ENCODE peak calls at places on chromosomes 1 and 21, in four cellular contexts. C is nephron progenitor cell, M is transverse colon, A is occipital lobe. Y is an unnamed sample.

GRCh38 chr1:80520949-80521348 is 1279.8 kb upstream of the ADGRL2 start:
- DNase-seq in A (no peak), M (no peak), C (no peak), Y (no peak)

GRCh38 chr1:225828706-225829344 is 18.9 kb downstream of the EPHX1 start:
- DNase-seq in C (no peak), A (no peak), M (no peak), Y (no peak)

GRCh38 chr1:60987904-60988303 is 94.5 kb upstream of the NFIA start:
- DNase-seq in A (no peak), C (no peak), M (no peak), Y (no peak)

GRCh38 chr1:23187637-23188036 is 19.0 kb upstream of the LUZP1 start:
- DNase-seq in A (no peak), M (peak), C (no peak), Y (no peak)

GRCh38 chr1:109903371-109903930 is 7.2 kb upstream of the CSF1 start:
- DNase-seq in A (no peak), M (no peak), C (no peak), Y (no peak)

GRCh38 chr1:11158720-11159321 is 30.3 kb upstream of the ANGPTL7 start:
- DNase-seq in C (no peak), A (no peak), M (no peak), Y (no peak)

GRCh38 chr21:31967334-31967733 is 94.5 kb downstream of the HUNK start:
- DNase-seq in M (no peak), A (no peak), C (no peak), Y (no peak)

GRCh38 chr1:27166351-27166802 is 11.5 kb upstream of the SLC9A1 start:
- DNase-seq in C (no peak), M (no peak), A (no peak), Y (no peak)

GRCh38 chr1:109137959-109138757 is 24.2 kb downstream of the ELAPOR1 start:
- DNase-seq in A (no peak), M (peak), C (no peak), Y (no peak)

GRCh38 chr1:172163479-172164215 is 256.8 kb upstream of the C1orf105 start:
- DNase-seq in C (no peak), A (no peak), M (no peak), Y (no peak)

GRCh38 chr1:72397786-72398185 is 115.4 kb upstream of the NEGR1 start:
- DNase-seq in M (no peak), A (no peak), C (no peak), Y (no peak)

GRCh38 chr1:169108897-169109560 is 2.5 kb downstream of the ATP1B1 start:
- DNase-seq in C (no peak), A (no peak), M (peak), Y (no peak)

GRCh38 chr1:145901312-145902021 is 8.4 kb downstream of the ITGA10 start:
- DNase-seq in A (no peak), C (no peak), M (no peak), Y (no peak)

GRCh38 chr21:31110430-31110829 is 72.2 kb upstream of the KRTAP19-8 start:
- DNase-seq in M (no peak), A (no peak), C (no peak), Y (no peak)

GRCh38 chr1:226778657-226779058 is 39.6 kb upstream of the ITPKB start:
- DNase-seq in C (no peak), A (no peak), M (peak), Y (no peak)

GRCh38 chr1:234845097-234845660 is 235.2 kb upstream of the IRF2BP2 start:
- DNase-seq in C (no peak), A (no peak), M (no peak), Y (no peak)

GRCh38 chr21:25107708-25108107 is 499.6 kb downstream of the MRPL39 start:
- DNase-seq in C (no peak), A (no peak), M (no peak), Y (no peak)

GRCh38 chr1:235633220-235633540 is 16.4 kb downstream of the GNG4 start:
- DNase-seq in A (no peak), C (no peak), M (no peak), Y (no peak)

GRCh38 chr1:204409111-204409510 is 2.5 kb downstream of the PPP1R15B start:
- DNase-seq in C (no peak), A (no peak), M (no peak), Y (no peak)

GRCh38 chr1:71245246-71245645 is 164.4 kb upstream of the ZRANB2 start:
- DNase-seq in C (no peak), M (no peak), A (no peak), Y (no peak)

GRCh38 chr1:162822391-162823200 is 32.1 kb downstream of the HSD17B7 start:
- DNase-seq in C (peak), M (peak), A (peak), Y (peak)

GRCh38 chr1:3752400-3752945 is at the start of gene CCDC27:
- DNase-seq in A (no peak), C (no peak), M (no peak), Y (no peak)

GRCh38 chr1:236220473-236220872 is 61.3 kb downstream of the ERO1B start:
- DNase-seq in A (no peak), C (no peak), M (no peak), Y (no peak)

GRCh38 chr1:188706742-188707141 is 1770.9 kb downstream of the BRINP3 start:
- DNase-seq in A (no peak), C (no peak), M (no peak), Y (no peak)

GRCh38 chr1:232682248-232682647 is 52.3 kb upstream of the SIPA1L2 start:
- DNase-seq in C (no peak), M (peak), A (no peak), Y (no peak)

GRCh38 chr1:7398982-7399381 is 372.1 kb upstream of the VAMP3 start:
- DNase-seq in C (no peak), A (no peak), M (no peak), Y (no peak)

GRCh38 chr1:13869172-13869797 is 169.3 kb downstream of the PRDM2 start:
- DNase-seq in M (no peak), A (no peak), C (no peak), Y (no peak)

GRCh38 chr21:35044770-35045538 is 4.1 kb downstream of the RUNX1 start:
- DNase-seq in C (no peak), A (no peak), M (no peak), Y (no peak)

GRCh38 chr1:186078245-186078644 is 296.8 kb downstream of the TPR start:
- DNase-seq in A (no peak), M (no peak), C (no peak), Y (no peak)

GRCh38 chr1:164803366-164803765 is 244.4 kb downstream of the PBX1 start:
- DNase-seq in M (no peak), C (no peak), A (no peak), Y (no peak)

GRCh38 chr1:59743324-59744108 is 71.2 kb upstream of the HOOK1 start:
- DNase-seq in M (no peak), A (no peak), C (no peak), Y (no peak)

GRCh38 chr1:115469703-115470476 is 131.8 kb upstream of the NGF start:
- DNase-seq in C (peak), M (peak), A (no peak), Y (peak)

GRCh38 chr1:8671313-8671917 is 146.0 kb downstream of the RERE start:
- DNase-seq in A (no peak), M (no peak), C (peak), Y (peak)

GRCh38 chr1:3092530-3092929 is 23.5 kb downstream of the PRDM16 start:
- DNase-seq in M (no peak), A (no peak), C (no peak), Y (no peak)

GRCh38 chr21:39441502-39442475 is 3.8 kb downstream of the LCA5L start:
- DNase-seq in C (peak), M (no peak), A (no peak), Y (no peak)

GRCh38 chr1:59361766-59362165 is 64.9 kb downstream of the FGGY start:
- DNase-seq in C (no peak), M (no peak), A (no peak), Y (no peak)

GRCh38 chr1:41155105-41155504 is 87.0 kb downstream of the SCMH1 start:
- DNase-seq in A (no peak), C (no peak), M (no peak), Y (no peak)

GRCh38 chr1:29271724-29272123 is 35.4 kb downstream of the PTPRU start:
- DNase-seq in A (no peak), M (peak), C (peak), Y (peak)